ENCODE peak calls at places on chromosomes 5 and 9, in six cellular contexts. One of them, this sample, is unnamed. For H3K4me1, the result is how much of the 10 kb centered on the place peaks cover.

GRCh38 chr9:130860458-130861316 is 25.6 kb downstream of the ABL1 start:
- DNase-seq in heart left ventricle: peak
- DNase-seq in upper lobe of right lung: peak
- DNase-seq in left ventricle myocardium inferior: peak
- DNase-seq in MM.1S: no peak
- DNase-seq in sigmoid colon: peak
- DNase-seq in this sample: peak

GRCh38 chr9:70816891-70817290 is 304.5 kb downstream of the TRPM3 start:
- DNase-seq in heart left ventricle: no peak
- DNase-seq in upper lobe of right lung: no peak
- DNase-seq in left ventricle myocardium inferior: no peak
- DNase-seq in MM.1S: no peak
- DNase-seq in sigmoid colon: no peak
- DNase-seq in this sample: no peak

GRCh38 chr5:52738095-52738506 is 49.6 kb upstream of the ITGA1 start:
- DNase-seq in heart left ventricle: no peak
- DNase-seq in upper lobe of right lung: no peak
- DNase-seq in left ventricle myocardium inferior: no peak
- DNase-seq in MM.1S: no peak
- DNase-seq in sigmoid colon: no peak
- DNase-seq in this sample: no peak

GRCh38 chr9:110029422-110029814 is 178.5 kb downstream of the C9orf152 start:
- DNase-seq in heart left ventricle: no peak
- DNase-seq in upper lobe of right lung: no peak
- DNase-seq in left ventricle myocardium inferior: no peak
- DNase-seq in MM.1S: no peak
- DNase-seq in sigmoid colon: no peak
- DNase-seq in this sample: peak

GRCh38 chr5:42268630-42269029 is 154.6 kb upstream of the GHR start:
- DNase-seq in heart left ventricle: no peak
- DNase-seq in upper lobe of right lung: no peak
- DNase-seq in left ventricle myocardium inferior: no peak
- DNase-seq in MM.1S: peak
- DNase-seq in sigmoid colon: no peak
- DNase-seq in this sample: no peak

GRCh38 chr5:151562019-151562707 is 29.0 kb downstream of the FAT2 start:
- DNase-seq in heart left ventricle: no peak
- DNase-seq in upper lobe of right lung: no peak
- DNase-seq in left ventricle myocardium inferior: no peak
- DNase-seq in MM.1S: no peak
- DNase-seq in sigmoid colon: no peak
- DNase-seq in this sample: no peak

GRCh38 chr5:5326126-5326758 is 96.2 kb upstream of the ICE1 start:
- DNase-seq in heart left ventricle: no peak
- DNase-seq in upper lobe of right lung: no peak
- DNase-seq in left ventricle myocardium inferior: no peak
- DNase-seq in MM.1S: no peak
- DNase-seq in sigmoid colon: no peak
- DNase-seq in this sample: no peak

GRCh38 chr5:175616083-175616482 is 41.8 kb upstream of the HRH2 start:
- DNase-seq in heart left ventricle: no peak
- DNase-seq in upper lobe of right lung: no peak
- DNase-seq in left ventricle myocardium inferior: no peak
- DNase-seq in MM.1S: no peak
- DNase-seq in sigmoid colon: no peak
- DNase-seq in this sample: no peak

GRCh38 chr9:96218821-96219614 is 83.0 kb downstream of the HSD17B3 start:
- DNase-seq in heart left ventricle: no peak
- DNase-seq in upper lobe of right lung: no peak
- DNase-seq in left ventricle myocardium inferior: no peak
- DNase-seq in MM.1S: no peak
- DNase-seq in sigmoid colon: peak
- DNase-seq in this sample: peak

GRCh38 chr9:107174441-107174840 is 108.6 kb upstream of the RAD23B start:
- DNase-seq in heart left ventricle: no peak
- DNase-seq in upper lobe of right lung: no peak
- DNase-seq in left ventricle myocardium inferior: no peak
- DNase-seq in MM.1S: peak
- DNase-seq in sigmoid colon: no peak
- DNase-seq in this sample: no peak

GRCh38 chr9:23005061-23005690 is 558.6 kb downstream of the DMRTA1 start:
- DNase-seq in heart left ventricle: no peak
- DNase-seq in upper lobe of right lung: no peak
- DNase-seq in left ventricle myocardium inferior: no peak
- DNase-seq in MM.1S: no peak
- DNase-seq in sigmoid colon: no peak
- DNase-seq in this sample: no peak

GRCh38 chr9:76155361-76155760 is 238.9 kb downstream of the RFK start:
- DNase-seq in heart left ventricle: no peak
- DNase-seq in upper lobe of right lung: no peak
- DNase-seq in left ventricle myocardium inferior: no peak
- DNase-seq in MM.1S: no peak
- DNase-seq in sigmoid colon: no peak
- DNase-seq in this sample: no peak

GRCh38 chr9:114220129-114220541 is 64.8 kb downstream of the COL27A1 start:
- DNase-seq in heart left ventricle: no peak
- DNase-seq in upper lobe of right lung: no peak
- DNase-seq in left ventricle myocardium inferior: no peak
- DNase-seq in MM.1S: no peak
- DNase-seq in sigmoid colon: no peak
- DNase-seq in this sample: no peak

DNA sequence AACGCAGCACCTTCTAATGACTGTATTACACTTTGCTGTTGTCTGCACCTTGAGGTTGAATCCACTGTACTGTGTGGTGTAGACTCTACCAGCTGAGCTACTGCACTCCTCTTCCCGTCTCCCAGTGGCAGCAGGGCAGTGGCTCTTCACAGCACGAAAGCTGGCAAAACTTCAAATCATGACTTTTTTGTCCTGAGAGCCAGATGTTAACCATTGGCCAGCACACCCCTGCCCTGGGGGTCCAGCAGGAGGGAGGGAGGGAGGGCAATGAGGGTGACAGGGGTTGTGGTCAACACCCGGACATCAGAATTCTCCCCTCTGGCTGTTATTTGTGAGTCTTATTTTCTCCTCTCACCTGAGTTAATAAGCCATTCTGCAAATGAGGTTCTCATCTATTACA is 11.7 kb downstream of the SHC3 start:
- DNase-seq in heart left ventricle: no peak
- DNase-seq in upper lobe of right lung: no peak
- DNase-seq in left ventricle myocardium inferior: no peak
- DNase-seq in MM.1S: no peak
- DNase-seq in sigmoid colon: no peak
- DNase-seq in this sample: no peak
- TF ChIP-seq CTCF in heart left ventricle: no peak
- TF ChIP-seq CTCF in upper lobe of right lung: no peak
- TF ChIP-seq CTCF in left ventricle myocardium inferior: no peak
- TF ChIP-seq CTCF in MM.1S: no peak
- TF ChIP-seq CTCF in sigmoid colon: no peak
- TF ChIP-seq CTCF in this sample: no peak

DNA sequence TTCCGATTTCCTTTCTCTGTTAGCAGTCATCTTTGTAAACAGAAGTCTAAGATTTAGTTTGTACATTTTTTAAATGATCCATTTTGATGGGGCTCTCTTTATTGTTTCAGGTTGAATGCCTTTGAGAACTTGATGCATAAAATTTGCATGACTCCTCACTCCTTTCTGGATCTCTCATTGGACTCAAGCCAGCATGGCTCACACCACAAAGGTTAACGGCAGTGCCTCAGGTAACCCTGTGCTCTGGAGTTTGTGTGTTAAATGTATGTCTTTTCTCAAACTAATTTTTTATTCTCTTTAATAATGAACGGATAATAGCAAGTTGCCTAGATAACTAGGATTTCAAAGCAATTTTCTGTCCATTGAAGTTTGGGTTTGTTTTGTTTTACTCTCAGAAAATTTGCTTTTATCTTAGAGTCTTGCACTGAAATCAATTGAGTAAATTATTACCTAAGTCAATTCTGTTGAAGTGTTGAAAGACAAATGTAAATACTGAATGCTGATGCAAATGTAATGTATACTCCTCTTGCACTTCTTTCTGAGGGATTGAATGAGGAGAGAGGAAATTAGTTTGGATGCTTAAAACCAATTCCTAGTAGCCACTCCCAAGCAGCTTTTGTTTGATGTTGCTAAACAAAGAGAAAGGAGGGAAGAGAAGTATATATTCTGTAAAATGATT is 164.6 kb upstream of the DMRT1 start:
- DNase-seq in heart left ventricle: no peak
- DNase-seq in upper lobe of right lung: no peak
- DNase-seq in left ventricle myocardium inferior: no peak
- DNase-seq in MM.1S: no peak
- DNase-seq in sigmoid colon: no peak
- DNase-seq in this sample: peak
- H3K4me1 ChIP-seq in heart left ventricle: under half
- H3K4me1 ChIP-seq in upper lobe of right lung: under half
- H3K4me1 ChIP-seq in left ventricle myocardium inferior: half or more
- H3K4me1 ChIP-seq in MM.1S: under half
- H3K4me1 ChIP-seq in sigmoid colon: under half
- H3K4me1 ChIP-seq in this sample: under half

GRCh38 chr5:32506809-32507208 is 62.3 kb upstream of the ZFR start:
- DNase-seq in heart left ventricle: no peak
- DNase-seq in upper lobe of right lung: no peak
- DNase-seq in left ventricle myocardium inferior: no peak
- DNase-seq in MM.1S: no peak
- DNase-seq in sigmoid colon: peak
- DNase-seq in this sample: no peak

GRCh38 chr5:32504923-32505596 is 60.5 kb upstream of the ZFR start:
- DNase-seq in heart left ventricle: peak
- DNase-seq in upper lobe of right lung: no peak
- DNase-seq in left ventricle myocardium inferior: peak
- DNase-seq in MM.1S: peak
- DNase-seq in sigmoid colon: peak
- DNase-seq in this sample: peak

GRCh38 chr5:32507738-32508434 is 63.3 kb upstream of the ZFR start:
- DNase-seq in heart left ventricle: no peak
- DNase-seq in upper lobe of right lung: no peak
- DNase-seq in left ventricle myocardium inferior: no peak
- DNase-seq in MM.1S: no peak
- DNase-seq in sigmoid colon: peak
- DNase-seq in this sample: no peak

GRCh38 chr5:32505718-32506117 is 61.2 kb upstream of the ZFR start:
- DNase-seq in heart left ventricle: no peak
- DNase-seq in upper lobe of right lung: no peak
- DNase-seq in left ventricle myocardium inferior: no peak
- DNase-seq in MM.1S: no peak
- DNase-seq in sigmoid colon: no peak
- DNase-seq in this sample: no peak

GRCh38 chr5:32506251-32506661 is 61.7 kb upstream of the ZFR start:
- DNase-seq in heart left ventricle: no peak
- DNase-seq in upper lobe of right lung: no peak
- DNase-seq in left ventricle myocardium inferior: peak
- DNase-seq in MM.1S: no peak
- DNase-seq in sigmoid colon: peak
- DNase-seq in this sample: no peak
- H3K4me3 ChIP-seq in heart left ventricle: no peak
- H3K4me3 ChIP-seq in upper lobe of right lung: no peak
- H3K4me3 ChIP-seq in left ventricle myocardium inferior: no peak
- H3K4me3 ChIP-seq in MM.1S: no peak
- H3K4me3 ChIP-seq in sigmoid colon: no peak
- H3K4me3 ChIP-seq in this sample: no peak

DNA sequence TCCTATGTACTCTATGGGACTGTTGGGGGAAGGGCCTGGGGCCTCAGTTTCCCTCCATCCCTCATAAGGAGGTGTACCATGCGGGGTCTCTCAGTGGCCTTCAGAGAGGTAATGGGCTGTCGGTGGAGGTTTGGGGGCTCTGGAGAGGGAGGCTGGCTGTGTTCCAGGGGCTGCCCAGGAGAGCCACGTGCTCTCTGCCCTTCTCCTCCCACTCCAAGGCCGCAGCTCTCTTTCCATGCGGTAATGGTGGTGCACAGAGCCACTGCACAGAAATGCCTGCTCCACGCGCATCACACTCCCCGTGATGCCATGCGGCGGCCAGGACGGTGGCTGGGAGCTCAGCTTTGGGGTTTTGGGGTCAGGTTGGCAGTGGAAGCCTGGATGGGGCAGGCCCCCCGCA is 96.4 kb downstream of the RXRA start:
- DNase-seq in heart left ventricle: no peak
- DNase-seq in upper lobe of right lung: no peak
- DNase-seq in left ventricle myocardium inferior: no peak
- DNase-seq in MM.1S: no peak
- DNase-seq in sigmoid colon: no peak
- DNase-seq in this sample: no peak
- TF ChIP-seq CTCF in heart left ventricle: no peak
- TF ChIP-seq CTCF in upper lobe of right lung: no peak
- TF ChIP-seq CTCF in left ventricle myocardium inferior: no peak
- TF ChIP-seq CTCF in MM.1S: no peak
- TF ChIP-seq CTCF in sigmoid colon: no peak
- TF ChIP-seq CTCF in this sample: no peak

GRCh38 chr9:14775917-14776316 is 53.4 kb upstream of the CER1 start:
- DNase-seq in heart left ventricle: no peak
- DNase-seq in upper lobe of right lung: no peak
- DNase-seq in left ventricle myocardium inferior: no peak
- DNase-seq in MM.1S: no peak
- DNase-seq in sigmoid colon: no peak
- DNase-seq in this sample: no peak
- H3K4me1 ChIP-seq in heart left ventricle: under half
- H3K4me1 ChIP-seq in upper lobe of right lung: under half
- H3K4me1 ChIP-seq in left ventricle myocardium inferior: under half
- H3K4me1 ChIP-seq in MM.1S: under half
- H3K4me1 ChIP-seq in sigmoid colon: under half
- H3K4me1 ChIP-seq in this sample: under half

DNA sequence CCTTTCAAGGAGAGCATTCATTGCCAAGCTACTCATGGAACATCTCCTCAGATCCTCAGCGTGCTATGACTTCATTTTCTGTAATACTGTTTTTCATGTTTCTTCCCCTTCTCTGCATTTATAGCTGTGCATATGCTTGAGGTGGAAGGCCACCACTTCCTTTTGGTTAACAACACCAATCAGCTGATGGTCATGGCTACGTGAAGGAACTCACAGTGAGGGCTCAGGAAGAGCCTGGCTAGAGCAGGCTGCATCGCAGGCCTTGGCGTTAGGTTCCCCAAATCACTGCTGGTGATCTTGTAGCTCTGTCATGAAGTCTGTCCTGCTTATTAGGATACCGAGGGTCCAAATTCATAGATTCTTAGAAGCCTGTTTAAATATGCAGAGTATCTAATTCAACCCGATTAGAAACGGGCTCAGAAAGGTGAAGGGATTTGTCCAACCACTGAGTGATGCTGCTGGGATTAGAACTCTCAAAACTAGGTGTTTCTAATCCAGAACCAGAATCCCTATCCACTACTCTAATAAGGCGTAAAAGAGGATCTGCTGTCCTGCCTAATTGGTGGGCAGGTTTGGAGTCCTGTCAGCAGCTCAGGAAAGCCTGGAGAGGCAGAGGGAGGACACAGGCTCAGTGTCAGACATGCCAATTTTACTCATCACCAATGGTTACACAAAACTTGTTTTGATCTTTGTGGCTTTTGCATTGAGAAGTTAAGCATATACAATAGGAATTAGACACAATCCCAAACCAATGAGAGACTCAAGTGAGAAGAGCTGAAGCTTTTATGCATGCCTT is 7.5 kb downstream of the SYK start:
- DNase-seq in heart left ventricle: no peak
- DNase-seq in upper lobe of right lung: no peak
- DNase-seq in left ventricle myocardium inferior: no peak
- DNase-seq in MM.1S: no peak
- DNase-seq in sigmoid colon: no peak
- DNase-seq in this sample: no peak
- H3K4me3 ChIP-seq in heart left ventricle: no peak
- H3K4me3 ChIP-seq in upper lobe of right lung: no peak
- H3K4me3 ChIP-seq in left ventricle myocardium inferior: no peak
- H3K4me3 ChIP-seq in MM.1S: no peak
- H3K4me3 ChIP-seq in sigmoid colon: no peak
- H3K4me3 ChIP-seq in this sample: no peak

GRCh38 chr5:25964009-25964372 is 1074.4 kb downstream of the CDH9 start:
- DNase-seq in heart left ventricle: no peak
- DNase-seq in upper lobe of right lung: no peak
- DNase-seq in left ventricle myocardium inferior: no peak
- DNase-seq in MM.1S: no peak
- DNase-seq in sigmoid colon: no peak
- DNase-seq in this sample: no peak
- TF ChIP-seq CTCF in heart left ventricle: no peak
- TF ChIP-seq CTCF in upper lobe of right lung: no peak
- TF ChIP-seq CTCF in left ventricle myocardium inferior: no peak
- TF ChIP-seq CTCF in MM.1S: no peak
- TF ChIP-seq CTCF in sigmoid colon: no peak
- TF ChIP-seq CTCF in this sample: no peak